ENCODE peak calls at places on chromosome 14, in seven cellular contexts. One of them, this sample, is unnamed.

GRCh38 chr14:61581955-61582615 is 113.2 kb upstream of the HIF1A start:
- DNase-seq in body of pancreas: no peak
- DNase-seq in lower lobe of right lung: no peak
- DNase-seq in NCI-H1417: no peak
- DNase-seq in stimulated activated CD4-positive, alpha-beta T cell treated with anti-CD3 and anti-CD28 coated beads, Interleukin-4, amount 100 ng/mL, for 1 hour: no peak
- DNase-seq in dermis blood vessel endothelial cell: no peak
- DNase-seq in D341Med: no peak
- DNase-seq in this sample: no peak

GRCh38 chr14:49405291-49405690 is 180.9 kb downstream of the RPS29 start:
- DNase-seq in body of pancreas: no peak
- DNase-seq in lower lobe of right lung: no peak
- DNase-seq in NCI-H1417: no peak
- DNase-seq in stimulated activated CD4-positive, alpha-beta T cell treated with anti-CD3 and anti-CD28 coated beads, Interleukin-4, amount 100 ng/mL, for 1 hour: no peak
- DNase-seq in dermis blood vessel endothelial cell: no peak
- DNase-seq in D341Med: no peak
- DNase-seq in this sample: no peak

GRCh38 chr14:92176476-92176875 is 54.7 kb downstream of the CPSF2 start:
- DNase-seq in body of pancreas: no peak
- DNase-seq in lower lobe of right lung: no peak
- DNase-seq in NCI-H1417: no peak
- DNase-seq in stimulated activated CD4-positive, alpha-beta T cell treated with anti-CD3 and anti-CD28 coated beads, Interleukin-4, amount 100 ng/mL, for 1 hour: no peak
- DNase-seq in dermis blood vessel endothelial cell: no peak
- DNase-seq in D341Med: no peak
- DNase-seq in this sample: no peak

GRCh38 chr14:38553586-38553985 is 297.7 kb upstream of the CLEC14A start:
- DNase-seq in body of pancreas: no peak
- DNase-seq in lower lobe of right lung: no peak
- DNase-seq in NCI-H1417: no peak
- DNase-seq in stimulated activated CD4-positive, alpha-beta T cell treated with anti-CD3 and anti-CD28 coated beads, Interleukin-4, amount 100 ng/mL, for 1 hour: no peak
- DNase-seq in dermis blood vessel endothelial cell: peak
- DNase-seq in D341Med: no peak
- DNase-seq in this sample: no peak

GRCh38 chr14:63852817-63853730 is at the start of gene SYNE2:
- DNase-seq in body of pancreas: peak
- DNase-seq in lower lobe of right lung: peak
- DNase-seq in NCI-H1417: peak
- DNase-seq in stimulated activated CD4-positive, alpha-beta T cell treated with anti-CD3 and anti-CD28 coated beads, Interleukin-4, amount 100 ng/mL, for 1 hour: peak
- DNase-seq in dermis blood vessel endothelial cell: peak
- DNase-seq in D341Med: peak
- DNase-seq in this sample: peak

GRCh38 chr14:74402264-74403251 is 23.5 kb downstream of the SYNDIG1L start:
- DNase-seq in body of pancreas: no peak
- DNase-seq in lower lobe of right lung: peak
- DNase-seq in NCI-H1417: no peak
- DNase-seq in stimulated activated CD4-positive, alpha-beta T cell treated with anti-CD3 and anti-CD28 coated beads, Interleukin-4, amount 100 ng/mL, for 1 hour: no peak
- DNase-seq in dermis blood vessel endothelial cell: no peak
- DNase-seq in D341Med: peak
- DNase-seq in this sample: no peak

GRCh38 chr14:37062191-37062803 is 110.1 kb downstream of the SLC25A21 start:
- DNase-seq in body of pancreas: no peak
- DNase-seq in lower lobe of right lung: no peak
- DNase-seq in NCI-H1417: no peak
- DNase-seq in stimulated activated CD4-positive, alpha-beta T cell treated with anti-CD3 and anti-CD28 coated beads, Interleukin-4, amount 100 ng/mL, for 1 hour: no peak
- DNase-seq in dermis blood vessel endothelial cell: no peak
- DNase-seq in D341Med: no peak
- DNase-seq in this sample: no peak

GRCh38 chr14:91496790-91497189 is 13.3 kb downstream of the PPP4R3A start:
- DNase-seq in body of pancreas: no peak
- DNase-seq in lower lobe of right lung: no peak
- DNase-seq in NCI-H1417: no peak
- DNase-seq in stimulated activated CD4-positive, alpha-beta T cell treated with anti-CD3 and anti-CD28 coated beads, Interleukin-4, amount 100 ng/mL, for 1 hour: no peak
- DNase-seq in dermis blood vessel endothelial cell: no peak
- DNase-seq in D341Med: no peak
- DNase-seq in this sample: no peak

GRCh38 chr14:77488558-77488957 is 10.1 kb downstream of the ISM2 start:
- DNase-seq in body of pancreas: no peak
- DNase-seq in lower lobe of right lung: no peak
- DNase-seq in NCI-H1417: no peak
- DNase-seq in stimulated activated CD4-positive, alpha-beta T cell treated with anti-CD3 and anti-CD28 coated beads, Interleukin-4, amount 100 ng/mL, for 1 hour: no peak
- DNase-seq in dermis blood vessel endothelial cell: no peak
- DNase-seq in D341Med: no peak
- DNase-seq in this sample: peak

GRCh38 chr14:89027097-89027740 is 202.8 kb downstream of the TTC8 start:
- DNase-seq in body of pancreas: peak
- DNase-seq in lower lobe of right lung: peak
- DNase-seq in NCI-H1417: peak
- DNase-seq in stimulated activated CD4-positive, alpha-beta T cell treated with anti-CD3 and anti-CD28 coated beads, Interleukin-4, amount 100 ng/mL, for 1 hour: peak
- DNase-seq in dermis blood vessel endothelial cell: peak
- DNase-seq in D341Med: peak
- DNase-seq in this sample: peak

GRCh38 chr14:37623552-37623951 is 28.1 kb downstream of the TTC6 start:
- DNase-seq in body of pancreas: no peak
- DNase-seq in lower lobe of right lung: no peak
- DNase-seq in NCI-H1417: no peak
- DNase-seq in stimulated activated CD4-positive, alpha-beta T cell treated with anti-CD3 and anti-CD28 coated beads, Interleukin-4, amount 100 ng/mL, for 1 hour: no peak
- DNase-seq in dermis blood vessel endothelial cell: peak
- DNase-seq in D341Med: no peak
- DNase-seq in this sample: peak

This sample was measured in NCI-H69.